ENCODE peak calls at places on chromosomes 11 and 22, in nine cellular contexts. One of them, this sample, is unnamed.

GRCh38 chr11:2314525-2315394 is 12.9 kb downstream of the TSPAN32 start:
- DNase-seq in mesendoderm: no peak
- DNase-seq in pancreas: peak; percentile 93
- DNase-seq in IMR-90: peak; percentile 60
- DNase-seq in Panc1: no peak
- DNase-seq in neural progenitor cell: no peak
- DNase-seq in mammary epithelial cell: no peak
- DNase-seq in upper lobe of right lung: peak; percentile 83
- DNase-seq in psoas muscle: peak; percentile 71
- DNase-seq in this sample: peak; percentile 98

GRCh38 chr11:3861698-3862097 is 6.2 kb downstream of the STIM1 start:
- DNase-seq in mesendoderm: no peak
- DNase-seq in mammary epithelial cell: no peak
- DNase-seq in pancreas: no peak
- DNase-seq in neural progenitor cell: no peak
- DNase-seq in Panc1: no peak
- DNase-seq in upper lobe of right lung: no peak
- DNase-seq in psoas muscle: no peak
- DNase-seq in IMR-90: no peak
- DNase-seq in this sample: no peak

GRCh38 chr22:30249049-30250038 is 2.8 kb upstream of the LIF start:
- DNase-seq in Panc1: no peak
- DNase-seq in mammary epithelial cell: peak; percentile 22
- DNase-seq in psoas muscle: peak; percentile 66
- DNase-seq in mesendoderm: no peak
- DNase-seq in upper lobe of right lung: no peak
- DNase-seq in IMR-90: no peak
- DNase-seq in pancreas: no peak
- DNase-seq in neural progenitor cell: no peak
- DNase-seq in this sample: peak; percentile 83

GRCh38 chr11:45857834-45858492 is 10.7 kb downstream of the CRY2 start:
- DNase-seq in mammary epithelial cell: peak; percentile 20
- DNase-seq in pancreas: no peak
- DNase-seq in neural progenitor cell: no peak
- DNase-seq in IMR-90: peak; percentile 84
- DNase-seq in upper lobe of right lung: no peak
- DNase-seq in mesendoderm: no peak
- DNase-seq in psoas muscle: peak; percentile 52
- DNase-seq in Panc1: no peak
- DNase-seq in this sample: peak; percentile 44

GRCh38 chr22:17084554-17085276 is at the start of gene IL17RA:
- DNase-seq in psoas muscle: peak; percentile 87
- DNase-seq in upper lobe of right lung: peak; percentile 96
- DNase-seq in mammary epithelial cell: peak; percentile 87
- DNase-seq in pancreas: peak; percentile 97
- DNase-seq in mesendoderm: peak; percentile 95
- DNase-seq in neural progenitor cell: peak; percentile 92
- DNase-seq in IMR-90: peak; percentile 84
- DNase-seq in Panc1: peak; percentile 32
- DNase-seq in this sample: peak; percentile 95

GRCh38 chr22:17575151-17575550 is 11.9 kb downstream of the SLC25A18 start:
- DNase-seq in mammary epithelial cell: no peak
- DNase-seq in neural progenitor cell: no peak
- DNase-seq in IMR-90: no peak
- DNase-seq in psoas muscle: no peak
- DNase-seq in pancreas: no peak
- DNase-seq in Panc1: no peak
- DNase-seq in mesendoderm: peak; percentile 26
- DNase-seq in upper lobe of right lung: no peak
- DNase-seq in this sample: no peak

GRCh38 chr22:42714308-42714707 is 6.4 kb downstream of the A4GALT start:
- DNase-seq in mesendoderm: no peak
- DNase-seq in neural progenitor cell: no peak
- DNase-seq in pancreas: no peak
- DNase-seq in Panc1: no peak
- DNase-seq in psoas muscle: no peak
- DNase-seq in upper lobe of right lung: no peak
- DNase-seq in IMR-90: no peak
- DNase-seq in mammary epithelial cell: no peak
- DNase-seq in this sample: no peak

GRCh38 chr11:77402218-77402556 is 71.7 kb downstream of the PAK1 start:
- DNase-seq in neural progenitor cell: no peak
- DNase-seq in pancreas: no peak
- DNase-seq in mesendoderm: no peak
- DNase-seq in psoas muscle: no peak
- DNase-seq in upper lobe of right lung: no peak
- DNase-seq in Panc1: no peak
- DNase-seq in mammary epithelial cell: no peak
- DNase-seq in IMR-90: no peak
- DNase-seq in this sample: no peak

GRCh38 chr11:67034350-67034749 is 11.4 kb downstream of the SYT12 start:
- DNase-seq in IMR-90: no peak
- DNase-seq in upper lobe of right lung: no peak
- DNase-seq in mesendoderm: no peak
- DNase-seq in psoas muscle: no peak
- DNase-seq in Panc1: no peak
- DNase-seq in pancreas: no peak
- DNase-seq in neural progenitor cell: no peak
- DNase-seq in mammary epithelial cell: no peak
- DNase-seq in this sample: no peak

GRCh38 chr11:67033661-67034166 is 10.8 kb downstream of the SYT12 start:
- DNase-seq in mammary epithelial cell: peak; percentile 93
- DNase-seq in IMR-90: peak; percentile 99
- DNase-seq in mesendoderm: no peak
- DNase-seq in upper lobe of right lung: no peak
- DNase-seq in Panc1: no peak
- DNase-seq in psoas muscle: no peak
- DNase-seq in neural progenitor cell: no peak
- DNase-seq in pancreas: no peak
- DNase-seq in this sample: no peak

GRCh38 chr11:67030976-67031375 is 8.0 kb downstream of the SYT12 start:
- DNase-seq in upper lobe of right lung: no peak
- DNase-seq in mammary epithelial cell: no peak
- DNase-seq in psoas muscle: no peak
- DNase-seq in pancreas: no peak
- DNase-seq in Panc1: no peak
- DNase-seq in mesendoderm: peak; percentile 76
- DNase-seq in IMR-90: no peak
- DNase-seq in neural progenitor cell: no peak
- DNase-seq in this sample: no peak

GRCh38 chr11:67031791-67032561 is 9.0 kb downstream of the SYT12 start:
- DNase-seq in mesendoderm: no peak
- DNase-seq in upper lobe of right lung: no peak
- DNase-seq in mammary epithelial cell: peak; percentile 53
- DNase-seq in pancreas: no peak
- DNase-seq in Panc1: no peak
- DNase-seq in IMR-90: peak; percentile 80
- DNase-seq in psoas muscle: no peak
- DNase-seq in neural progenitor cell: no peak
- DNase-seq in this sample: no peak

DNA sequence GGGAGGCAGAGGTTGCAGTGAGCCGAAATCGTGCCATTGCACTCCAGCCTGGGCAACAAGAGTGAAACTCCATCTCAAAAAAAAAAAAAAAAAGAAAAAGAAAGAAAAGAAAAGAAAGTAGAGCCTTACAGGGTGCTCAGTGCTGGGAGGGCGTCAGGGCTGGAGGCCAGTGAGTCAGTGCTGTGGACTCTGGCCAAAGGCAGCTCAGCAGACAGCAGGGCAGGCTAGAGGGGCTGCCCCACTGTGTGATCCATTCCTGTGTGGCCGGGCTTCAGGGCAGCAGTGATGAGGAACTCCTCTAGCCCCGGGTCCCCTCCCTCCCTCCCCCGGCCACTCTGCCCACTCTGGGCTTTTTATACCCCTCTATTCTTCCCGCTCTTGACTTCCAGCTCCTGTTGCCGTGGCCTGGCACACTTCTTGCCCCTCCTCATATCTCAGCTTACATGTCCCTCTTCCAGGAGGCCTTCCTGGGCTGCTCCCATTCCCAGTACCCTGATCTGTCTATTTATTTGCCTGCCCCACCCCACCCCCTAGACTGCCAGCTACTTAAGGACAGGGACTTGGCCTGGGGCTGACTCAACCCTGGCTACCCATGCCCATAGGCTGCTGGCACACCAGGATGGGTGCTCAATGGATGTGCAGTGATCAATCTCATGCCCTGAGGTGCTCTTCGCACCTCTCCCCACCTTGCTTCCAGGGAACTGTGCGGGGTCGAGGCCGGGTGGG is 10.1 kb downstream of the SYT12 start:
- DNase-seq in Panc1: no peak
- DNase-seq in upper lobe of right lung: no peak
- DNase-seq in pancreas: no peak
- DNase-seq in neural progenitor cell: no peak
- DNase-seq in psoas muscle: peak; percentile 57
- DNase-seq in mesendoderm: no peak
- DNase-seq in mammary epithelial cell: peak; percentile 79
- DNase-seq in IMR-90: peak; percentile 94
- DNase-seq in this sample: peak; percentile 66
- H3K4me3 ChIP-seq in Panc1: no peak overlapping the region
- H3K4me3 ChIP-seq in upper lobe of right lung: no peak overlapping the region
- H3K4me3 ChIP-seq in pancreas: no peak overlapping the region
- H3K4me3 ChIP-seq in neural progenitor cell: no peak overlapping the region
- H3K4me3 ChIP-seq in psoas muscle: no peak overlapping the region
- H3K4me3 ChIP-seq in mesendoderm: no peak overlapping the region
- H3K4me3 ChIP-seq in mammary epithelial cell: no peak overlapping the region
- H3K4me3 ChIP-seq in IMR-90: no peak overlapping the region
- H3K4me3 ChIP-seq in this sample: no peak overlapping the region

DNA sequence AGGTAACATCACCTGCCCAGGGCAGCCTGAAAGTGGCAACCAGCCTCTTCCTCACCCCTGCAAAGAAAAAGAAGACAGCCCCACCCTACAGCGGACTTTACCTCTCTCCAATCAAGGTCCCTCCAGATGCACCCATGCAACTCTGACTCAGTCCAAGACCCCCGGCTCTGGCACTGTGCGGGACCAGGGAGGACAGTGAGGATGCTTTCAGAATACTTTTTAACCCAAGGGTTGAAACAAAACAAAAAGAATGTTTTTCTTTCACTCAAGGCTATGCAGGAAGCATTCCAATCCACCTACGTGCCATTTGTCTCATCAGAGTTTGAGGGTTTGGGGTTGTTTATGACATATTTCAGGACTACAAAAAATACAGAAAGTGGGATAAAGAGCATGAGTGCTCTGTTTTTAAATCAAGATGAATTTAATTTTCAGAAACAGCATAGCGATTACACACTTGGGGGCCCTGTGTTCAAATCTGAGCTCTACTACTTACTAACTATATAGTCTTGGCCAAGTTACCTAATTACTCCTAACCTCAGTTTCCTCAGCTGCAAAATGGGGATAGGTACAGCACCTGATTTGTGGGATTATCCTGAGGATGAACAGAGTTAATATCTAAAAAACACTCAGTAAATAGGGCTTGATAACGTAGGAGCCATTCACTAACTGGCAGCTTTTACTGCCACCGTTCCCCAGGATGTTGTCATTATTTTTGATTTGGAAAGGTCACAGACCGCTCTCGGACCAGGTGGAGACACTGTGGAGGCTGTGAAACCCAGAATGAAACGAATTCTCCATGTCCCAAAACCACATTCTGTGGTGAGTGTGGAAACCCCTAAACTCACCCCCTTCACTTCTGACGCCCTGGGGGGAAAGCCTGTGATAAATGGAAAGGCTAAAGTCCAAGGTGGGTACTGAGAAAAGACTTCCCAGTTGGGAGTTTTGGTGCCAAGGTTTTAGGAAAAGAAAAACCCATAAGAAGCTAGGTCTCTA is 5.6 kb downstream of the PLAAT3 start:
- DNase-seq in pancreas: no peak
- DNase-seq in IMR-90: peak; percentile 66
- DNase-seq in mammary epithelial cell: peak; percentile 72
- DNase-seq in mesendoderm: no peak
- DNase-seq in psoas muscle: no peak
- DNase-seq in neural progenitor cell: no peak
- DNase-seq in Panc1: no peak
- DNase-seq in upper lobe of right lung: no peak
- DNase-seq in this sample: no peak
- H3K4me1 ChIP-seq in pancreas: no peaks in the 10 kb centered on the region
- H3K4me1 ChIP-seq in IMR-90: peaks cover 9% of the 10 kb centered on the region
- H3K4me1 ChIP-seq in mammary epithelial cell: peaks cover 32% of the 10 kb centered on the region
- H3K4me1 ChIP-seq in mesendoderm: peaks cover 7% of the 10 kb centered on the region
- H3K4me1 ChIP-seq in psoas muscle: peaks cover 39% of the 10 kb centered on the region
- H3K4me1 ChIP-seq in neural progenitor cell: peaks cover 17% of the 10 kb centered on the region
- H3K4me1 ChIP-seq in Panc1: peaks cover 30% of the 10 kb centered on the region
- H3K4me1 ChIP-seq in upper lobe of right lung: peaks cover 48% of the 10 kb centered on the region
- H3K4me1 ChIP-seq in this sample: peaks cover 8% of the 10 kb centered on the region

GRCh38 chr11:73312806-73313403 is 4.8 kb downstream of the ARHGEF17 start:
- DNase-seq in neural progenitor cell: no peak
- DNase-seq in upper lobe of right lung: no peak
- DNase-seq in psoas muscle: no peak
- DNase-seq in Panc1: no peak
- DNase-seq in mesendoderm: no peak
- DNase-seq in IMR-90: peak; percentile 72
- DNase-seq in mammary epithelial cell: no peak
- DNase-seq in pancreas: no peak
- DNase-seq in this sample: no peak
- H3K4me3 ChIP-seq in neural progenitor cell: peak overlapping the region; percentile 25
- H3K4me3 ChIP-seq in upper lobe of right lung: peak overlapping the region; percentile 76
- H3K4me3 ChIP-seq in psoas muscle: peak overlapping the region; percentile 80
- H3K4me3 ChIP-seq in Panc1: peak overlapping the region; percentile 17
- H3K4me3 ChIP-seq in mesendoderm: no peak overlapping the region
- H3K4me3 ChIP-seq in IMR-90: peak overlapping the region; percentile 47
- H3K4me3 ChIP-seq in mammary epithelial cell: no peak overlapping the region
- H3K4me3 ChIP-seq in pancreas: no peak overlapping the region
- H3K4me3 ChIP-seq in this sample: peak overlapping the region; percentile 39

GRCh38 chr11:43555811-43556210 is 124.7 kb upstream of the HSD17B12 start:
- DNase-seq in upper lobe of right lung: no peak
- DNase-seq in psoas muscle: no peak
- DNase-seq in IMR-90: peak; percentile 37
- DNase-seq in neural progenitor cell: peak; percentile 46
- DNase-seq in pancreas: no peak
- DNase-seq in mesendoderm: no peak
- DNase-seq in mammary epithelial cell: no peak
- DNase-seq in Panc1: no peak
- DNase-seq in this sample: no peak

GRCh38 chr11:43558056-43558455 is 122.5 kb upstream of the HSD17B12 start:
- DNase-seq in mammary epithelial cell: no peak
- DNase-seq in neural progenitor cell: peak; percentile 57
- DNase-seq in mesendoderm: no peak
- DNase-seq in Panc1: no peak
- DNase-seq in psoas muscle: no peak
- DNase-seq in upper lobe of right lung: no peak
- DNase-seq in pancreas: no peak
- DNase-seq in IMR-90: no peak
- DNase-seq in this sample: no peak

GRCh38 chr11:43556892-43557291 is 123.6 kb upstream of the HSD17B12 start:
- DNase-seq in Panc1: no peak
- DNase-seq in neural progenitor cell: no peak
- DNase-seq in pancreas: no peak
- DNase-seq in mammary epithelial cell: no peak
- DNase-seq in upper lobe of right lung: no peak
- DNase-seq in mesendoderm: no peak
- DNase-seq in IMR-90: no peak
- DNase-seq in psoas muscle: no peak
- DNase-seq in this sample: no peak

GRCh38 chr11:43557553-43558031 is 122.9 kb upstream of the HSD17B12 start:
- DNase-seq in mammary epithelial cell: no peak
- DNase-seq in upper lobe of right lung: no peak
- DNase-seq in mesendoderm: peak; percentile 68
- DNase-seq in neural progenitor cell: peak; percentile 74
- DNase-seq in Panc1: no peak
- DNase-seq in pancreas: no peak
- DNase-seq in psoas muscle: no peak
- DNase-seq in IMR-90: no peak
- DNase-seq in this sample: no peak

DNA sequence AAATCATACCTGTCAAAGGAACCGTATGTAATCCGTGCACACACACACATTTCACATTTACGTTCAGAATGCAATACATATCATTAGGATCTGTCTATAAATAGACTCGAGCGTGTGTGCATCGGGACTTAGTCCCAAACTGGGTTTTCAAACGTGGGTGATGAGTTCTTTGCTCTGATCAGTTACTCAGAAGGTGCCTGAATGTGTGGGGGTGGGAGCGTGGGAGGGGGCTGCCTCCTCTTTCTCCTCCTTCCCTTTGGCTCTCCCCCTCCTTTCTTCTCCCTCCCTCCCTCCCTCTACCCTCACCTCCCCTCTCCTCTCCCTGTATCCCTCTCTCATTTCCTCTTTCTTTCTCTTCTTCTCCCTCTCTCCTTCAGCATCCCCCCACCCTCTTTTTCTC is 124.3 kb upstream of the HSD17B12 start:
- DNase-seq in IMR-90: no peak
- DNase-seq in psoas muscle: no peak
- DNase-seq in pancreas: no peak
- DNase-seq in mammary epithelial cell: no peak
- DNase-seq in mesendoderm: no peak
- DNase-seq in neural progenitor cell: no peak
- DNase-seq in Panc1: no peak
- DNase-seq in upper lobe of right lung: no peak
- DNase-seq in this sample: no peak
- H3K4me1 ChIP-seq in IMR-90: no peaks in the 10 kb centered on the region
- H3K4me1 ChIP-seq in psoas muscle: peaks cover 5% of the 10 kb centered on the region
- H3K4me1 ChIP-seq in pancreas: no peaks in the 10 kb centered on the region
- H3K4me1 ChIP-seq in mammary epithelial cell: no peaks in the 10 kb centered on the region
- H3K4me1 ChIP-seq in mesendoderm: peaks cover 6% of the 10 kb centered on the region
- H3K4me1 ChIP-seq in neural progenitor cell: peaks cover 54% of the 10 kb centered on the region
- H3K4me1 ChIP-seq in Panc1: peaks cover 7% of the 10 kb centered on the region
- H3K4me1 ChIP-seq in upper lobe of right lung: no peaks in the 10 kb centered on the region
- H3K4me1 ChIP-seq in this sample: peaks cover 3% of the 10 kb centered on the region

This sample was measured in right cardiac atrium.